ENCODE peak calls at places on chromosome 11, in four cellular contexts. X is heart left ventricle, W is endothelial cell of umbilical vein, N is stomach. J is an unnamed sample.

GRCh38 chr11:130525307-130525706 is 76.9 kb downstream of the ADAMTS15 start:
- DNase-seq in X (no peak), W (no peak), N (no peak), J (no peak)

GRCh38 chr11:3111919-3112690 is 53.0 kb downstream of the OSBPL5 start:
- DNase-seq in X (no peak), W (no peak), N (no peak), J (peak)

GRCh38 chr11:60345489-60345888 is 18.4 kb downstream of the MS4A6E start:
- DNase-seq in X (no peak), W (peak), N (peak), J (no peak)

GRCh38 chr11:6653055-6653454 is 2.6 kb downstream of the DCHS1 start:
- DNase-seq in X (no peak), W (no peak), N (no peak), J (no peak)

GRCh38 chr11:66324626-66325025 is 7.8 kb upstream of the CD248 start:
- DNase-seq in X (no peak), W (no peak), N (no peak), J (no peak)

GRCh38 chr11:12318791-12319733 is 58.3 kb upstream of the PARVA start:
- DNase-seq in X (no peak), W (no peak), N (no peak), J (peak)

GRCh38 chr11:94794287-94795168 is 26.4 kb downstream of the AMOTL1 start:
- DNase-seq in X (peak), W (peak), N (peak), J (peak)

GRCh38 chr11:57547854-57548377 is 10.5 kb downstream of the SMTNL1 start:
- DNase-seq in X (no peak), W (peak), N (no peak), J (no peak)

GRCh38 chr11:107446822-107447431 is 10.7 kb downstream of the CWF19L2 start:
- DNase-seq in X (no peak), W (no peak), N (no peak), J (no peak)

GRCh38 chr11:47881145-47881544 is 33.0 kb upstream of the NUP160 start:
- DNase-seq in X (no peak), W (no peak), N (no peak), J (peak)

GRCh38 chr11:2578006-2578933 is 121.5 kb downstream of the KCNQ1OT1 start:
- DNase-seq in X (peak), W (no peak), N (peak), J (peak)

GRCh38 chr11:6757373-6757967 is 14.3 kb downstream of the OR2AG2 start:
- DNase-seq in X (peak), W (peak), N (peak), J (no peak)

GRCh38 chr11:69660001-69660500 is 15.1 kb downstream of the LTO1 start:
- DNase-seq in X (no peak), W (no peak), N (no peak), J (no peak)

GRCh38 chr11:2700415-2701211 is 819 bp upstream of the KCNQ1OT1 start:
- DNase-seq in X (peak), W (peak), N (peak), J (peak)

GRCh38 chr11:128482512-128483191 is 104.7 kb downstream of the ETS1 start:
- DNase-seq in X (peak), W (no peak), N (no peak), J (peak)
- H3K27ac ChIP-seq in X (peak), W (peak), N (peak), J (peak)

GRCh38 chr11:101456812-101457211 is 127.0 kb downstream of the TRPC6 start:
- DNase-seq in X (no peak), W (no peak), N (no peak), J (no peak)
- TF ChIP-seq CTCF in X (peak), W (no peak), N (no peak), J (peak)

DNA sequence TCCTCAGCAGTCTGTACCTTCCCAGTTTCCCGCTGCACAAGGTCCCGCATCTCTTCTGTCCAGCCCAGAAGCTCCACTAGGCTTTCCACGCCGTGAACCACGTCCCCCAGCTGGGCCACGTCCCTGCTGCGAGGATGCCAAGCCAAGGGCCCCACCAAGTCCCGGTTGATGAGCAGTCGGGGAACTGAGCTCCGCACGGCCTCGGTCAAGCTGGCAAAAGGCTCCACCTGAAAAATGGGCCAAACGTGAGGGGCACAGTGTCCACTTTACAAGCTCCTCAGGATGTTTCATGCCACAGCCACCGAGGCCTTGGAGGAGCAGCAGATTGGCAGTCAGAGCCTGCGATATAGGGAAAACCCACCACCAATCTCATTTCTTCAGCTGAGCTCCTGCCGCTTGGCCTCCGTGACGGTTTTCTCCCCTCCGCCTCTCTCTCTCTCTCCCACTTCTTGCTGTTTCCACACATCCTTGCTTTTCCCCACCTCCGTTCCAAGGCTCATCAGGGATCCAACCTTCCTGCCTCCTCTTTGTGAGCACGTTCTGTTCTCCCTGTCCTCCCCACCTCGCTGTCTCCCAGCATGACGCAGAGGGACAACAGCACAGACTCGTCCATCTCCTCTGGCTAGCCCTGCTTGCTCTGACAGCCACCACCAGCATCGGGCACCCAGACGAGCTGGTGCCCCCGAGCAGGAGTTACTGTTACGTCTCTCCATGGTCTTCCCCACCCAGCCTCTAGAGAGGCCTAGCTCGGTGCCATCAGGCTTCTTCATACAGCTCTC is 11.5 kb downstream of the RIC8A start:
- DNase-seq in X (no peak), W (no peak), N (peak), J (peak)
- TF ChIP-seq POLR2A in X (no peak), W (no peak), N (no peak), J (no peak)

DNA sequence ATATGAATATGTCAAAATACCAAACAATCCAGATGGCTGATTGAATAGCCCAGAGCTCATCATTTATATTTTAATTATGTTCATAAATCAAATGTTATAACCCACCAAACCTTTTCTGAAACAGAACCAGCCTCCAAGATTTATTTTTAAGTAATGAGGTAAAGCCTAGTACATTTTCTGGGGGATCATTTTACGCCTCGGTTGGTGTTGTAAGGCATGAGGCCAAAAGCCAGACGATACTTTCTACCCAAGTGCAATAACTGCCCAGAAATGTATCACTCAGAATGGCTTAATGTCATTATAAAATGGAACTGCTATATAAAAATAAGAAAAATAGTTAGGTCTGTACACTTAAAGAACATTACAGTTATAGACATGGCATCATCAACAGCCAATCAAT is 283.3 kb downstream of the CADM1 start:
- DNase-seq in X (no peak), W (no peak), N (no peak), J (no peak)
- H3K27ac ChIP-seq in X (no peak), W (no peak), N (no peak), J (no peak)

GRCh38 chr11:120063686-120064340 is 74.1 kb downstream of the TRIM29 start:
- DNase-seq in X (no peak), W (no peak), N (no peak), J (no peak)
- TF ChIP-seq CTCF in X (no peak), W (no peak), N (no peak), J (no peak)

GRCh38 chr11:71452354-71453020 is 516 bp upstream of the NADSYN1 start:
- DNase-seq in X (peak), W (peak), N (peak), J (peak)

GRCh38 chr11:71453911-71454304 is 905 bp downstream of the NADSYN1 start:
- DNase-seq in X (no peak), W (no peak), N (no peak), J (no peak)

GRCh38 chr11:71454470-71455113 is 1.6 kb downstream of the NADSYN1 start:
- DNase-seq in X (no peak), W (no peak), N (no peak), J (peak)

GRCh38 chr11:71451596-71452353 is 1.2 kb upstream of the NADSYN1 start:
- DNase-seq in X (no peak), W (no peak), N (no peak), J (peak)

GRCh38 chr11:71453021-71453910 is at the start of gene NADSYN1:
- DNase-seq in X (peak), W (peak), N (peak), J (peak)
- TF ChIP-seq POLR2A in X (no peak), W (peak), N (no peak), J (peak)

GRCh38 chr11:120228794-120229384 is 11.1 kb upstream of the POU2F3 start:
- DNase-seq in X (no peak), W (no peak), N (no peak), J (no peak)
- H3K27ac ChIP-seq in X (no peak), W (no peak), N (peak), J (peak)

GRCh38 chr11:17296852-17297559 is 20.5 kb downstream of the NUCB2 start:
- DNase-seq in X (no peak), W (no peak), N (no peak), J (no peak)
- TF ChIP-seq CTCF in X (no peak), W (no peak), N (no peak), J (no peak)

DNA sequence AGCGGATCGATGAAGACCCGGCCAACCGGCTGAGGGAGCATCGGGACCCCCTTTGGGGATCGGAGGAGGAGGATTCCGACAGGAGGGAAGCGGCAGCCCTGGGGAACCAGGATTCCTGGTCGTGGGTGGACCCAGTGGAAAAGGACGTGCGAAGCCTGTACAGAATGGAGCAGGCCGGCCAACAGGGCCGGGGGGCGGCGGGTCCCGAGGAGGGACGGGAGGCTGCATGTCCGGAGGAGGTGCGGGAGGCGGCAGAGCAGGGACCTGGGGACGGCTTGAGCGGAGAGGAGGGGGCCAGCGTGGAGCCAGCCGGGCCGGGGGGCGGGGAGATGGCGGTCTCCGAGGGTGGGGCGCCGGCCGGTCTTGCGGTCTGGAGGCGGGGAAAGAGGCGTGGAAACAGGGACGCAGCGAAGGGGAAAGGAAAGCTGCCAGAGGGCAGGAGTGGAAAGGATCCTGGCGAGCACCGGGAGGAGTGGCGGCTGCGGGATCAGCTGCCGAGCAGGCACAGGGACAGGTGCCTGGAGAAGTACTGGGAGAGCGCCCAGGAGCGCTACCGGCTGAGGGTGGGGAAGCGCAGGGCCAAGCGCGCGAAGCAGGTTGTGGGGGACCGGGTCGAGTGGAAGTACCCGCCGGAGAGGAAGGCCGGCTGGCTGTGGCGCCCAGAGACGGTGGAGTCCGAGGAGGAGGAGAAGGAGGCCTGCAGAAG is at the start of gene ANO5:
- DNase-seq in X (peak), W (peak), N (peak), J (peak)
- TF ChIP-seq POLR2A in X (peak), W (no peak), N (no peak), J (no peak)

J was measured in sigmoid colon.